ENCODE peak calls at places on chromosomes 12 and 14, in seven cellular contexts. One of them, this sample, is unnamed.

GRCh38 chr14:67269338-67270060 is 28.3 kb downstream of the PALS1 start:
- DNase-seq in endodermal cell: no peak
- DNase-seq in sigmoid colon: no peak
- DNase-seq in bronchial epithelial cell: no peak
- DNase-seq in GM06990: no peak
- DNase-seq in NCI-H1694: no peak
- DNase-seq in skeletal muscle cell: peak; percentile 36
- DNase-seq in this sample: no peak

GRCh38 chr12:92561543-92561899 is 141.3 kb upstream of the PLEKHG7 start:
- DNase-seq in endodermal cell: no peak
- DNase-seq in sigmoid colon: peak; percentile 88
- DNase-seq in bronchial epithelial cell: peak; percentile 48
- DNase-seq in GM06990: no peak
- DNase-seq in NCI-H1694: peak; percentile 1
- DNase-seq in skeletal muscle cell: peak; percentile 88
- DNase-seq in this sample: peak; percentile 62

GRCh38 chr12:108839011-108839889 is 18.1 kb downstream of the SSH1 start:
- DNase-seq in endodermal cell: no peak
- DNase-seq in sigmoid colon: peak; percentile 83
- DNase-seq in bronchial epithelial cell: no peak
- DNase-seq in GM06990: no peak
- DNase-seq in NCI-H1694: no peak
- DNase-seq in skeletal muscle cell: no peak
- DNase-seq in this sample: peak; percentile 77

GRCh38 chr14:25868521-25869314 is 729.1 kb downstream of the NOVA1 start:
- DNase-seq in endodermal cell: no peak
- DNase-seq in sigmoid colon: no peak
- DNase-seq in bronchial epithelial cell: no peak
- DNase-seq in GM06990: no peak
- DNase-seq in NCI-H1694: no peak
- DNase-seq in skeletal muscle cell: no peak
- DNase-seq in this sample: no peak

GRCh38 chr12:20549115-20549719 is 145.9 kb upstream of the SLCO1C1 start:
- DNase-seq in endodermal cell: peak; percentile 80
- DNase-seq in sigmoid colon: peak; percentile 64
- DNase-seq in bronchial epithelial cell: peak; percentile 20
- DNase-seq in GM06990: no peak
- DNase-seq in NCI-H1694: no peak
- DNase-seq in skeletal muscle cell: peak; percentile 11
- DNase-seq in this sample: peak; percentile 9

GRCh38 chr12:52715416-52715815 is 12.1 kb upstream of the KRT77 start:
- DNase-seq in endodermal cell: peak; percentile 93
- DNase-seq in sigmoid colon: no peak
- DNase-seq in bronchial epithelial cell: peak; percentile 10
- DNase-seq in GM06990: no peak
- DNase-seq in NCI-H1694: no peak
- DNase-seq in skeletal muscle cell: no peak
- DNase-seq in this sample: no peak

GRCh38 chr14:54877703-54878021 is 25.0 kb downstream of the GCH1 start:
- DNase-seq in endodermal cell: peak; percentile 83
- DNase-seq in sigmoid colon: no peak
- DNase-seq in bronchial epithelial cell: no peak
- DNase-seq in GM06990: no peak
- DNase-seq in NCI-H1694: no peak
- DNase-seq in skeletal muscle cell: no peak
- DNase-seq in this sample: no peak

GRCh38 chr12:639566-639965 is 23.7 kb downstream of the NINJ2 start:
- DNase-seq in endodermal cell: no peak
- DNase-seq in sigmoid colon: no peak
- DNase-seq in bronchial epithelial cell: no peak
- DNase-seq in GM06990: no peak
- DNase-seq in NCI-H1694: no peak
- DNase-seq in skeletal muscle cell: no peak
- DNase-seq in this sample: no peak

GRCh38 chr12:111314949-111315539 is 53.9 kb downstream of the PHETA1 start:
- DNase-seq in endodermal cell: no peak
- DNase-seq in sigmoid colon: no peak
- DNase-seq in bronchial epithelial cell: peak; percentile 62
- DNase-seq in GM06990: no peak
- DNase-seq in NCI-H1694: no peak
- DNase-seq in skeletal muscle cell: no peak
- DNase-seq in this sample: peak; percentile 58

GRCh38 chr14:104096751-104097700 is 11.5 kb downstream of the ASPG start:
- DNase-seq in endodermal cell: peak; percentile 76
- DNase-seq in sigmoid colon: no peak
- DNase-seq in bronchial epithelial cell: no peak
- DNase-seq in GM06990: no peak
- DNase-seq in NCI-H1694: peak; percentile 97
- DNase-seq in skeletal muscle cell: no peak
- DNase-seq in this sample: no peak

GRCh38 chr12:51591020-51591901 is at the start of gene SCN8A:
- DNase-seq in endodermal cell: peak; percentile 85
- DNase-seq in sigmoid colon: no peak
- DNase-seq in bronchial epithelial cell: no peak
- DNase-seq in GM06990: peak; percentile 56
- DNase-seq in NCI-H1694: peak; percentile 33
- DNase-seq in skeletal muscle cell: peak; percentile 23
- DNase-seq in this sample: peak; percentile 58

GRCh38 chr14:55427439-55427838 is 13.0 kb downstream of the TBPL2 start:
- DNase-seq in endodermal cell: peak; percentile 68
- DNase-seq in sigmoid colon: no peak
- DNase-seq in bronchial epithelial cell: peak; percentile 90
- DNase-seq in GM06990: no peak
- DNase-seq in NCI-H1694: no peak
- DNase-seq in skeletal muscle cell: no peak
- DNase-seq in this sample: no peak

GRCh38 chr14:94394594-94395305 is 6.3 kb upstream of the SERPINA1 start:
- DNase-seq in endodermal cell: no peak
- DNase-seq in sigmoid colon: peak; percentile 74
- DNase-seq in bronchial epithelial cell: peak; percentile 50
- DNase-seq in GM06990: no peak
- DNase-seq in NCI-H1694: no peak
- DNase-seq in skeletal muscle cell: peak; percentile 80
- DNase-seq in this sample: peak; percentile 61

GRCh38 chr14:44135972-44136371 is 371.1 kb downstream of the FSCB start:
- DNase-seq in endodermal cell: no peak
- DNase-seq in sigmoid colon: no peak
- DNase-seq in bronchial epithelial cell: no peak
- DNase-seq in GM06990: no peak
- DNase-seq in NCI-H1694: no peak
- DNase-seq in skeletal muscle cell: no peak
- DNase-seq in this sample: no peak

GRCh38 chr12:31260840-31261239 is 65.1 kb downstream of the SINHCAF start:
- DNase-seq in endodermal cell: peak; percentile 48
- DNase-seq in sigmoid colon: no peak
- DNase-seq in bronchial epithelial cell: peak; percentile 33
- DNase-seq in GM06990: no peak
- DNase-seq in NCI-H1694: no peak
- DNase-seq in skeletal muscle cell: no peak
- DNase-seq in this sample: no peak

GRCh38 chr14:68939893-68940613 is 39.0 kb downstream of the ACTN1 start:
- DNase-seq in endodermal cell: peak; percentile 87
- DNase-seq in sigmoid colon: peak; percentile 92
- DNase-seq in bronchial epithelial cell: peak; percentile 94
- DNase-seq in GM06990: no peak
- DNase-seq in NCI-H1694: no peak
- DNase-seq in skeletal muscle cell: peak; percentile 96
- DNase-seq in this sample: peak; percentile 94

GRCh38 chr12:57771873-57772428 is at the start of gene METTL1:
- DNase-seq in endodermal cell: peak; percentile 100
- DNase-seq in sigmoid colon: peak; percentile 98
- DNase-seq in bronchial epithelial cell: peak; percentile 91
- DNase-seq in GM06990: peak; percentile 93
- DNase-seq in NCI-H1694: peak; percentile 94
- DNase-seq in skeletal muscle cell: peak; percentile 88
- DNase-seq in this sample: peak; percentile 97

GRCh38 chr14:77128414-77128891 is 13.1 kb downstream of the ZDHHC22 start:
- DNase-seq in endodermal cell: peak; percentile 30
- DNase-seq in sigmoid colon: no peak
- DNase-seq in bronchial epithelial cell: peak; percentile 73
- DNase-seq in GM06990: no peak
- DNase-seq in NCI-H1694: peak; percentile 59
- DNase-seq in skeletal muscle cell: no peak
- DNase-seq in this sample: no peak

GRCh38 chr14:20997564-20997963 is 1.5 kb upstream of the SLC39A2 start:
- DNase-seq in endodermal cell: peak; percentile 22
- DNase-seq in sigmoid colon: no peak
- DNase-seq in bronchial epithelial cell: no peak
- DNase-seq in GM06990: no peak
- DNase-seq in NCI-H1694: no peak
- DNase-seq in skeletal muscle cell: no peak
- DNase-seq in this sample: no peak

GRCh38 chr12:1047898-1048660 is 57.1 kb downstream of the ERC1 start:
- DNase-seq in endodermal cell: peak; percentile 63
- DNase-seq in sigmoid colon: no peak
- DNase-seq in bronchial epithelial cell: no peak
- DNase-seq in GM06990: no peak
- DNase-seq in NCI-H1694: peak; percentile 98
- DNase-seq in skeletal muscle cell: no peak
- DNase-seq in this sample: peak; percentile 21

GRCh38 chr14:91230363-91231035 is 14.0 kb downstream of the GPR68 start:
- DNase-seq in endodermal cell: no peak
- DNase-seq in sigmoid colon: no peak
- DNase-seq in bronchial epithelial cell: peak; percentile 28
- DNase-seq in GM06990: no peak
- DNase-seq in NCI-H1694: no peak
- DNase-seq in skeletal muscle cell: no peak
- DNase-seq in this sample: no peak

GRCh38 chr14:63781686-63782085 is 53.8 kb upstream of the SGPP1 start:
- DNase-seq in endodermal cell: no peak
- DNase-seq in sigmoid colon: no peak
- DNase-seq in bronchial epithelial cell: peak; percentile 43
- DNase-seq in GM06990: no peak
- DNase-seq in NCI-H1694: no peak
- DNase-seq in skeletal muscle cell: no peak
- DNase-seq in this sample: no peak